ENCODE peak calls at places on chromosomes 2 and 18, in ten cellular contexts. Z, H, E, P, S, I, L, U, G and M are unnamed samples.

GRCh38 chr2:9178110-9178904 is 28.3 kb upstream of the ASAP2 start:
- DNase-seq in U (no peak), G (no peak), S (peak), Z (no peak), I (no peak), L (no peak), H (no peak), P (peak), E (peak), M (no peak)

GRCh38 chr2:105287692-105288091 is 41.8 kb downstream of the TGFBRAP1 start:
- DNase-seq in S (peak), I (no peak), U (peak), E (peak), L (no peak), Z (no peak), H (peak), G (peak), P (peak), M (no peak)

GRCh38 chr2:102114290-102114721 is 28.2 kb upstream of the IL1R1 start:
- DNase-seq in E (peak), I (no peak), S (peak), G (no peak), Z (peak), P (no peak), L (no peak), U (no peak), H (peak), M (peak)

GRCh38 chr2:65749549-65749948 is 317.1 kb upstream of the SPRED2 start:
- DNase-seq in G (no peak), U (no peak), E (peak), P (no peak), I (no peak), H (no peak), L (no peak), S (no peak), Z (no peak), M (no peak)

GRCh38 chr2:64313311-64313710 is 140.7 kb upstream of the LGALSL start:
- DNase-seq in S (peak), Z (no peak), H (peak), E (no peak), P (no peak), G (no peak), I (no peak), L (no peak), U (no peak), M (no peak)

GRCh38 chr2:195674491-195675226 is 17.6 kb downstream of the SLC39A10 start:
- DNase-seq in G (no peak), U (no peak), S (peak), I (no peak), P (no peak), L (no peak), Z (peak), H (no peak), E (peak), M (no peak)

GRCh38 chr18:75265872-75266271 is 55.3 kb downstream of the TSHZ1 start:
- DNase-seq in G (no peak), L (no peak), U (no peak), Z (no peak), I (no peak), H (no peak), E (no peak), P (no peak), S (no peak), M (no peak)

GRCh38 chr2:162091325-162092007 is 17.5 kb upstream of the DPP4 start:
- DNase-seq in I (no peak), P (peak), G (peak), E (no peak), Z (no peak), U (peak), S (no peak), L (peak), H (no peak), M (no peak)

GRCh38 chr2:161576421-161576820 is 47.8 kb upstream of the SLC4A10 start:
- DNase-seq in Z (no peak), L (no peak), E (no peak), P (no peak), I (no peak), H (no peak), G (peak), U (peak), S (no peak), M (no peak)

GRCh38 chr2:241135737-241136136 is 13.5 kb downstream of the PASK start:
- DNase-seq in U (no peak), I (no peak), S (no peak), L (no peak), P (peak), H (no peak), Z (no peak), E (no peak), G (no peak), M (no peak)

GRCh38 chr2:160584972-160585494 is 91.4 kb upstream of the RBMS1 start:
- DNase-seq in H (peak), E (peak), U (no peak), L (no peak), S (peak), Z (no peak), I (no peak), P (no peak), G (no peak), M (no peak)

GRCh38 chr2:65576861-65577601 is 144.6 kb upstream of the SPRED2 start:
- DNase-seq in G (no peak), I (no peak), E (peak), S (peak), Z (peak), P (peak), H (peak), L (peak), U (peak), M (peak)

GRCh38 chr2:55175254-55176093 is 56.6 kb downstream of the CLHC1 start:
- DNase-seq in E (peak), S (peak), H (peak), L (peak), U (peak), P (peak), I (no peak), Z (no peak), G (no peak), M (no peak)

GRCh38 chr2:36338124-36338826 is 17.3 kb upstream of the CRIM1 start:
- DNase-seq in S (no peak), P (no peak), H (no peak), G (no peak), U (no peak), L (no peak), I (no peak), E (no peak), Z (no peak), M (no peak)

GRCh38 chr18:50128506-50129271 is 66.3 kb downstream of the MYO5B start:
- DNase-seq in I (no peak), H (no peak), S (no peak), G (peak), Z (no peak), L (no peak), P (peak), U (no peak), E (no peak), M (no peak)

GRCh38 chr2:199471443-199472057 is 13.8 kb upstream of the SATB2 start:
- DNase-seq in H (peak), S (peak), P (peak), E (no peak), L (no peak), U (no peak), Z (no peak), I (no peak), G (peak), M (no peak)

GRCh38 chr2:208363485-208363884 is 43.1 kb upstream of the PTH2R start:
- DNase-seq in G (no peak), S (peak), U (no peak), H (peak), E (peak), P (no peak), Z (peak), L (no peak), I (no peak), M (peak)

GRCh38 chr2:168201722-168202121 is 45.7 kb downstream of the STK39 start:
- DNase-seq in P (no peak), E (no peak), U (no peak), S (no peak), L (no peak), I (no peak), H (no peak), G (no peak), Z (no peak), M (no peak)

GRCh38 chr2:1070601-1071000 is 120.0 kb downstream of the SNTG2 start:
- DNase-seq in G (no peak), U (no peak), P (no peak), S (no peak), E (no peak), Z (no peak), L (no peak), I (no peak), H (no peak), M (no peak)

GRCh38 chr2:1069847-1070246 is 119.2 kb downstream of the SNTG2 start:
- DNase-seq in I (no peak), E (no peak), S (no peak), G (no peak), H (no peak), L (no peak), U (no peak), P (no peak), Z (no peak), M (no peak)

GRCh38 chr2:1071650-1072049 is 121.0 kb downstream of the SNTG2 start:
- DNase-seq in S (no peak), L (no peak), H (no peak), G (no peak), Z (no peak), I (no peak), E (no peak), U (no peak), P (no peak), M (no peak)

GRCh38 chr2:1068241-1068640 is 117.6 kb downstream of the SNTG2 start:
- DNase-seq in Z (no peak), G (no peak), U (no peak), L (no peak), S (no peak), H (no peak), P (no peak), E (no peak), I (no peak), M (no peak)

DNA sequence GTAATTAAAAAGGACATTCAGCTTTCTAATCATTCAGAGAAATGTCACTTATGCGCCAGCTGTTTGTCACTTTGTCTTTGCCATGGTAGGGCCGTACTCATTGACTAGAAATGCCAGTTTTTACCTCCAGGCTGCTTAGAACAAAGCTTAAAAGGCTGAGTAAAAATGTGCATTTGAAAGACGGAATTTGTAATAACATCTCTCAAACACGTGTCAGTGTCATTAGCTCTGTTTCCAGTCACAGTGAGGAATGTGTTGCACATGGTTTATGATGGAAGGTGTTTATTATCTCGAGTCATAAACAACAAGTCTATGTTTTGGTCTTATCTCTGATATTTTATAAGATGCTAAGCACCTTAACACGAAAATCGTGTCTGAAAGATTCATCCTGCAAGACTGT is 118.2 kb downstream of the SNTG2 start:
- DNase-seq in U (no peak), P (no peak), L (no peak), I (no peak), H (no peak), G (no peak), Z (no peak), S (no peak), E (no peak), M (no peak)
- TF ChIP-seq CTCF in U (no peak), P (no peak), L (no peak), I (no peak), H (no peak), G (no peak), Z (no peak), S (no peak), E (no peak), M (no peak)

GRCh38 chr2:184169366-184169765 is 429.0 kb upstream of the ZNF804A start:
- DNase-seq in G (no peak), Z (no peak), P (no peak), E (no peak), U (no peak), I (no peak), L (no peak), H (no peak), S (no peak), M (no peak)
- TF ChIP-seq CTCF in G (no peak), Z (no peak), P (no peak), E (no peak), U (no peak), I (no peak), L (no peak), H (no peak), S (no peak), M (no peak)

GRCh38 chr2:217932661-217933325 is 70.0 kb downstream of the TNS1 start:
- DNase-seq in G (no peak), Z (no peak), P (no peak), H (peak), E (peak), U (no peak), L (no peak), I (no peak), S (peak), M (no peak)
- TF ChIP-seq CTCF in G (no peak), Z (peak), P (peak), H (peak), E (no peak), U (peak), L (peak), I (no peak), S (no peak), M (peak)

GRCh38 chr2:173400760-173401159 is 46.1 kb downstream of the CDCA7 start:
- DNase-seq in E (no peak), Z (no peak), G (no peak), S (no peak), I (no peak), P (no peak), L (no peak), U (peak), H (no peak), M (no peak)
- TF ChIP-seq CTCF in E (peak), Z (peak), G (no peak), S (peak), I (no peak), P (no peak), L (no peak), U (peak), H (peak), M (peak)

DNA sequence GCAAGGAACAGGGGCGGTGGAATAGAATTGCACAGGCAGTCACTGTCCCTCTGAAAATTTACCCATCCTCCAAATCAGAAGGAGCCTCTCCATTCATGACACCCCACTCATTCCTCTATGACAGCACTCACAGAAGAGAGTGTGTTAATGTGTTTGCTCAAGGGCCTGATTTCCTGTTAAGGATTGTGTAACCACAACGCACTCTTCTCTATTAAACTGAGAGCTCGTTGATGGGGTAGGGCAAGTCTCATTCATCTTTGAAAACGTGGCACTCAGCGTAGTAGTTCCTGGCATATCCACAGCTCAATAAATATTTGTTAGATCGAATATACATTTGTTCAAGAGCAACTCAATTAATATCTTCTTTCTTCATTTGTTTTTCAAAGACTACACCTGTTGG is 106.4 kb downstream of the VAPA start:
- DNase-seq in S (no peak), Z (no peak), H (peak), G (no peak), I (no peak), L (no peak), E (no peak), P (no peak), U (no peak), M (no peak)
- TF ChIP-seq CTCF in S (no peak), Z (no peak), H (no peak), G (no peak), I (no peak), L (no peak), E (no peak), P (no peak), U (no peak), M (no peak)